ENCODE peak calls at places on chromosome 19, in five cellular contexts. V, S, C, D and L are unnamed samples.

GRCh38 chr19:38734426-38735256 is 9.6 kb downstream of the CAPN12 start:
- DNase-seq in C (no peak), V (no peak), D (no peak), S (no peak), L (peak; percentile 49)

GRCh38 chr19:13260883-13261653 is 110.9 kb downstream of the IER2 start:
- DNase-seq in S (no peak), V (peak; percentile 98), D (peak; percentile 88), C (peak; percentile 60), L (peak; percentile 95)

GRCh38 chr19:6113616-6114188 is 3.4 kb upstream of the RFX2 start:
- DNase-seq in S (no peak), V (no peak), C (no peak), D (no peak), L (no peak)

GRCh38 chr19:38945562-38946228 is 15.0 kb downstream of the MRPS12 start:
- DNase-seq in S (no peak), V (no peak), C (no peak), D (no peak), L (no peak)

GRCh38 chr19:38658462-38659306 is 11.2 kb downstream of the ACTN4 start:
- DNase-seq in C (peak; percentile 99), V (peak; percentile 91), S (no peak), D (peak; percentile 100), L (peak; percentile 98)

GRCh38 chr19:35226748-35227147 is 1.8 kb downstream of the FAM187B start:
- DNase-seq in S (no peak), D (no peak), V (no peak), C (no peak), L (no peak)

GRCh38 chr19:35757231-35757748 is 461 bp upstream of the HSPB6 start:
- DNase-seq in D (peak; percentile 98), V (no peak), C (peak; percentile 99), S (no peak), L (peak; percentile 96)

GRCh38 chr19:11094520-11094894 is 5.2 kb downstream of the LDLR start:
- DNase-seq in D (no peak), S (no peak), C (no peak), V (no peak), L (no peak)

GRCh38 chr19:29535432-29535831 is 9.6 kb downstream of the VSTM2B start:
- DNase-seq in V (no peak), S (no peak), D (no peak), C (no peak), L (no peak)

GRCh38 chr19:18044825-18045304 is 36.9 kb downstream of the ARRDC2 start:
- DNase-seq in S (peak; percentile 66), C (peak; percentile 71), V (no peak), D (peak; percentile 60), L (peak; percentile 79)

GRCh38 chr19:1304197-1304924 is 18.7 kb downstream of the EFNA2 start:
- DNase-seq in D (no peak), C (no peak), S (no peak), V (no peak), L (no peak)

GRCh38 chr19:19661675-19662251 is 1.7 kb downstream of the ATP13A1 start:
- DNase-seq in V (no peak), S (peak; percentile 9), D (no peak), C (no peak), L (peak; percentile 17)

GRCh38 chr19:13742756-13743155 is 21.6 kb upstream of the MRI1 start:
- DNase-seq in S (no peak), D (peak; percentile 33), V (peak; percentile 56), C (no peak), L (peak; percentile 61)

GRCh38 chr19:45468159-45468651 is 409 bp downstream of the FOSB start:
- DNase-seq in V (no peak), S (no peak), C (no peak), D (no peak), L (peak; percentile 57)